ENCODE peak calls at places on chromosome X, in ten cellular contexts. V, R, B, A, S, U, J, Y, N and X are unnamed samples.

GRCh38 chrX:39750246-39750790 is 347.4 kb downstream of the BCOR start:
- DNase-seq in J (no peak), Y (no peak), A (no peak), U (no peak), B (no peak), S (no peak), V (no peak), N (no peak), R (no peak), X (no peak)

GRCh38 chrX:13652256-13653021 is 502 bp upstream of the TCEANC start:
- DNase-seq in S (no peak), R (no peak), U (no peak), B (peak; percentile 75), Y (no peak), J (no peak), N (peak; percentile 47), A (no peak), V (no peak), X (peak; percentile 39)

GRCh38 chrX:18898517-18898916 is 85.4 kb downstream of the PHKA2 start:
- DNase-seq in V (no peak), S (no peak), N (no peak), A (no peak), U (no peak), J (no peak), Y (no peak), R (no peak), B (no peak), X (no peak)

GRCh38 chrX:19388064-19388679 is 44.4 kb downstream of the PDHA1 start:
- DNase-seq in B (no peak), V (no peak), R (no peak), J (no peak), U (no peak), Y (no peak), S (no peak), N (no peak), A (no peak), X (no peak)

GRCh38 chrX:16212436-16212835 is 45.2 kb downstream of the MAGEB17 start:
- DNase-seq in A (peak; percentile 3), B (no peak), R (no peak), V (no peak), J (no peak), U (no peak), N (no peak), S (no peak), Y (no peak), X (no peak)

GRCh38 chrX:44570524-44570923 is 27.9 kb upstream of the FUNDC1 start:
- DNase-seq in Y (no peak), J (no peak), N (no peak), U (no peak), B (no peak), S (no peak), A (no peak), R (no peak), V (no peak), X (no peak)

GRCh38 chrX:120125444-120125843 is 9.7 kb upstream of the RHOXF1 start:
- DNase-seq in N (no peak), S (no peak), U (no peak), A (no peak), Y (no peak), J (no peak), B (no peak), R (no peak), V (peak; percentile 13), X (no peak)

GRCh38 chrX:149312936-149313432 is 192.1 kb downstream of the IDS start:
- DNase-seq in U (no peak), R (no peak), J (no peak), S (no peak), B (no peak), V (no peak), Y (no peak), A (no peak), N (no peak), X (no peak)

GRCh38 chrX:69079278-69079677 is 86.0 kb downstream of the PJA1 start:
- DNase-seq in V (no peak), U (no peak), S (no peak), A (no peak), R (no peak), J (no peak), B (no peak), Y (no peak), N (no peak), X (no peak)

GRCh38 chrX:63754141-63754859 is 30.7 kb downstream of the ARHGEF9 start:
- DNase-seq in U (peak; percentile 10), R (peak; percentile 15), N (peak; percentile 3), J (peak; percentile 0), Y (peak; percentile 54), V (no peak), B (no peak), A (peak; percentile 14), S (no peak), X (no peak)

GRCh38 chrX:150692296-150692695 is 900 bp upstream of the MTMR1 start:
- DNase-seq in Y (no peak), B (no peak), U (no peak), N (no peak), V (no peak), J (no peak), S (no peak), A (no peak), R (no peak), X (no peak)

GRCh38 chrX:19214248-19214787 is 92.0 kb upstream of the ADGRG2 start:
- DNase-seq in U (no peak), A (no peak), S (no peak), R (no peak), V (no peak), Y (no peak), J (no peak), N (no peak), B (no peak), X (no peak)